ENCODE peak calls at places on chromosomes 4 and X, in four cellular contexts. N is IMR-90, Z is H1, F is mesendoderm. X is an unnamed sample.

GRCh38 chr4:128924951-128925350 is 115.5 kb downstream of the JADE1 start:
- DNase-seq in F (peak), Z (no peak), N (peak), X (no peak)

GRCh38 chr4:20552004-20552403 is 148.3 kb upstream of the PACRGL start:
- DNase-seq in N (no peak), F (no peak), Z (no peak), X (peak)

GRCh38 chr4:106583567-106583966 is 215.0 kb upstream of the GIMD1 start:
- DNase-seq in F (peak), Z (no peak), N (peak), X (no peak)

GRCh38 chr4:103498161-103499070 is 221.4 kb downstream of the TACR3 start:
- DNase-seq in N (peak), F (peak), Z (no peak), X (no peak)

GRCh38 chrX:153158319-153158718 is 20.8 kb upstream of the MAGEA1 start:
- DNase-seq in Z (no peak), F (no peak), N (no peak), X (no peak)

GRCh38 chr4:23957465-23957864 is 67.6 kb upstream of the PPARGC1A start:
- DNase-seq in N (no peak), F (no peak), Z (no peak), X (no peak)

GRCh38 chr4:61149278-61149677 is 50.8 kb upstream of the ADGRL3 start:
- DNase-seq in F (no peak), Z (no peak), N (peak), X (no peak)

GRCh38 chr4:57374866-57375595 is 264.8 kb upstream of the IGFBP7 start:
- DNase-seq in F (peak), Z (no peak), N (peak), X (no peak)

GRCh38 chr4:100295792-100296191 is 105.5 kb upstream of the DDIT4L start:
- DNase-seq in N (peak), F (no peak), Z (no peak), X (no peak)

GRCh38 chrX:109374276-109374960 is 107.5 kb downstream of the GUCY2F start:
- DNase-seq in N (no peak), Z (no peak), F (peak), X (peak)
- H4K5ac ChIP-seq in N (no peak), Z (no peak), F (no peak), X (no peak)

DNA sequence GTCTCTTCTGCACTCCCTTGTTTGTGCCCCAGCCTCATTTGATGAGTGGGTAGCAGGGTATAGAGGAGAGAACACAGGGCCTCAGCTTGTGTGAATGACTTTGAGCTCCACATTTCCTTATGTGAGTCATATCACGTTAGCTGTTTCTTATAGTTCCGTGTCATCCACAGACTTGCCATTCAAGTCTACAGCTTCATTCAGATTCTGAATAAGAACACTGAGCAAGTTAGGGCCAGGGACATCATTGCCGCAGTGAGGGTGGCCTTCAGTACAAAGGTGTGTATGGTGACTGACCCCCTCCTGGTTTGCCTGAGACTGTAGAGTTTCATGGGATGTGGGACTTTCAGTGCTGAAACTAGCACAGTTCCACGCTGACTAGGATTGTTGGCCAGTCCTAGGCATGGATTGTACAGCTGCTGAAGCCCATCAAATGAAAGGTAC is 23.6 kb downstream of the KLF3 start:
- DNase-seq in Z (no peak), N (no peak), F (no peak), X (no peak)
- H4K5ac ChIP-seq in Z (no peak), N (no peak), F (no peak), X (no peak)

DNA sequence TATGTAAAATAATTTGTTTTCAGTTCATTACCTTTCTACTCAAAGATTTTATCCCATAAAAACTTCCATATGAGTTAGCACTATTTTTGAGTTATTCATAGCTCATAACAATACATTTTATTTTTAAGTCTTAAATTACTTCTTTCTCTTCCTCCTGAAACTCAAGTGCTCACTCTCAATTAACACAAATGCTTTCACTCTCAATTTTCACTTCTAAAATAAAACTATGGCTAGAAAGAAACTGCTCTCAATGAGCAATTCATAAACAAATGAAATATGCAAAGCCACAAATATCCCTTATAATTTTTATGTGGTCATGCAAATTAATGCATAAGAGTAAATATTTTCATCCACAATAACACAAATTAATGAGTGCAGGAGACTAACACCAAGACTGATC is 38.8 kb downstream of the MAML3 start:
- DNase-seq in N (no peak), F (no peak), Z (no peak), X (no peak)
- H4K5ac ChIP-seq in N (no peak), F (no peak), Z (no peak), X (no peak)

DNA sequence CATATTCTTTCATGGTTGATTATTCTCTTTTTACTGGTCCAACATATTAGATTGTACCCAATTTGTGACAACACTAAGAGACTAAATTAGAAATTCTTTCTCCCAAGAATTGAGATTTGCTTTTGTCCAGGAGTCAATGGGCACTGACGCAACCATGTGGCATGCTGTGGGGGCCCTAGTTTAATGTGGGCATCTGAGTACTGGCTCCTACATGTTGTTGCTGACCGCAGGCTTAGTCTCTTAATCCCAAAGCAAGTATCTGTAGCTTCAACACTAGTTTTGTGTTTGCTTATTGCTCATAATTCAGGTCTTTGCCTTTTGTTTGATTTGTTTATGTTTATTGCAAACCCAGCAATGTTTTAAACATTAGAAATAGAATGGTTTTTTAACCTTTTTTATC is 263.4 kb upstream of the NDST4 start:
- DNase-seq in F (no peak), N (no peak), Z (no peak), X (no peak)
- H4K5ac ChIP-seq in F (no peak), N (no peak), Z (no peak), X (no peak)

DNA sequence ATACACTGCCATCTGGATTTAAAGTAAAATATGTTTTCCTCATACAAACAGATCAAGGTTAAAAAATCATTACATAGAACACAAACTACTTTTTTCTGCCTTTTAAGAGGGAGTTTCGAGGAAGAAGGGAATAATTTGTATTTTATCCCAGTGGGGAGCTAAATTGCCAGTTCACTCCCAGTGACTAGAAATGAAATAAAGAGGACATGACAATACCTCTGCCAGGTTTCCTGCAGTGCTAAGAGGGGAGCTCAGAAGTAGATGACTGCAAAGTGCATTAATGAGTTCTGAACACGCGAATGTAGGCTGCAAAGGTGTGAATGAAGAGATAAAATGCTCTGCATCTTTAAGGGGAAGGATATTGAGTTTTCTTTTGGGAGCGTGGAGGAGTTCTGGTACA is 69.7 kb downstream of the SRPX start:
- DNase-seq in N (no peak), Z (no peak), F (no peak), X (no peak)
- H4K5ac ChIP-seq in N (no peak), Z (no peak), F (no peak), X (no peak)

GRCh38 chr4:38889143-38889542 is 21.5 kb downstream of the FAM114A1 start:
- DNase-seq in F (no peak), N (peak), Z (no peak), X (no peak)

DNA sequence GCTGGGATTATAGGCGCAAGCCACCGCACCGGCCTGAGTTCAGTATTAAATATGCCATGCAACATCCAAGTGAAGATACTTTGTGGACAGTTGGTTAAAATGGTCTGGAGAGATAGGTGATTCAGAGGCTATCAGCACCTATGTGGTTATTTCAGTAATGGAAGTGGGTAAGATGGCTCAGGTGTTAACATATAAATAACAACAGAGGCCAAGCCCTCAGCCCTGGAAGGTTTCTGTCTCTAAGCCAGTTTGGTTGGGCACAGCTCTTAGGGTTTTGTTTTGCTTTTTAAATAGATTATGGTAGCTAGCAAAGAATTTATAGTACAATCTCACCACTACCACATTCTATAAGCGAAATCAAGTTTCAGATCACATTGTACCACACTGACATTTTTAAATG is 16.6 kb downstream of the FAM114A1 start:
- DNase-seq in N (no peak), Z (no peak), F (no peak), X (no peak)
- H4K5ac ChIP-seq in N (no peak), Z (no peak), F (no peak), X (no peak)

GRCh38 chr4:166043801-166044200 is 170.8 kb downstream of the TLL1 start:
- DNase-seq in F (no peak), Z (no peak), N (no peak), X (no peak)
- H4K5ac ChIP-seq in F (no peak), Z (no peak), N (no peak), X (no peak)

GRCh38 chr4:88029556-88029955 is 22.1 kb downstream of the PKD2 start:
- DNase-seq in Z (no peak), F (no peak), N (peak), X (no peak)
- H4K5ac ChIP-seq in Z (no peak), F (no peak), N (no peak), X (no peak)

GRCh38 chr4:37517326-37517725 is 168.8 kb downstream of the RELL1 start:
- DNase-seq in N (no peak), F (no peak), Z (no peak), X (no peak)

GRCh38 chr4:37510626-37511025 is 175.6 kb downstream of the RELL1 start:
- DNase-seq in N (no peak), F (no peak), Z (no peak), X (no peak)

DNA sequence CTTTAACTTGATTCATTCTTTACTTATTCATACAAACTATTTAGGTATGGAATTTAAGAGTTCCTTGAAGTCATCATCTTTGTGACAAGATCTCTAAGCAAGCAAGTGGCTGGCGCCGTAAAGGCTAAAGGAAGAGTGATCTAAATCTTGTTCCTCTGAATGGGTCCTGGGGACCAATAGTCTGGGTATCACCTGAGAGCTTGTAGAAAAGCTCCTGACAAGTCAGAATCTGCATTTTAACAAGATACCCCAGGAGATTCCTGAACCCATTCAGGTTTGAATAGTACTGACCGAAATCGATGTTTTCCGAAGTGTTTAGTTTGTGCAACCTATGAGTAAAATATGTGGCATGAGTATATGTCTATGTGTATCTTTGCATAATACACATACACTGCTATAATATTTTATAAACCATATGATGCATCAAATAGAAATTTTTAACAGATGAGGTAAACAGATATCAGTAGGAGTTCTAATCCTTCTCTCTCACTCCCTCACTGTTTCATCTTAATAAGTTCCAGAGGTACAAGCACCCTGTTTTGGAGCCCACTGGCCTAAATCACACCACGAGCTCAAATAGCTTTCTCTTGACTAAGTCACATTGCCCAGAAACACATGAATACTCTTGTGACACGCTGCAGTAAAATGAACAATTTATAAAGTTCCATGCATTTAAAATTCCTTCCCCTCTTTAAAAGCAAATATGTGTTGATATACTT is 170.0 kb downstream of the RELL1 start:
- DNase-seq in F (no peak), N (no peak), Z (no peak), X (no peak)
- H4K5ac ChIP-seq in F (no peak), N (no peak), Z (no peak), X (no peak)